ENCODE peak calls at places on chromosomes 16 and 17, in five cellular contexts. C is A549, H is HepG2, R is GM12878, E is K562. B is an unnamed sample.

GRCh38 chr17:13544292-13544691 is 57.4 kb downstream of the HS3ST3A1 start:
- DNase-seq in C (no peak), H (no peak), R (no peak), E (no peak), B (peak)

GRCh38 chr16:59210955-59211541 is 476.9 kb upstream of the GOT2 start:
- DNase-seq in C (peak), H (peak), R (no peak), E (no peak), B (peak)

GRCh38 chr17:66752411-66752810 is 82.5 kb upstream of the CACNG5 start:
- DNase-seq in C (no peak), H (no peak), R (no peak), E (no peak), B (no peak)

GRCh38 chr16:11233727-11234376 is 22.2 kb downstream of the SOCS1 start:
- DNase-seq in C (no peak), H (no peak), R (no peak), E (peak), B (peak)

GRCh38 chr17:44899074-44899782 is at the start of gene EFTUD2:
- DNase-seq in C (peak), H (peak), R (peak), E (peak), B (peak)

GRCh38 chr17:16381496-16381820 is 567 bp downstream of the UBB start:
- DNase-seq in C (no peak), H (no peak), R (no peak), E (no peak), B (no peak)

GRCh38 chr17:77503916-77504651 is 363.3 kb downstream of the SEC14L1 start:
- DNase-seq in C (no peak), H (no peak), R (no peak), E (no peak), B (no peak)

GRCh38 chr17:2369551-2370210 is 31.2 kb downstream of the MNT start:
- DNase-seq in C (no peak), H (no peak), R (no peak), E (no peak), B (peak)

GRCh38 chr17:58161566-58161965 is 5.2 kb upstream of the OR4D2 start:
- DNase-seq in C (no peak), H (no peak), R (no peak), E (no peak), B (no peak)

GRCh38 chr16:83335076-83335475 is 472.7 kb upstream of the HSBP1 start:
- DNase-seq in C (no peak), H (no peak), R (no peak), E (no peak), B (no peak)

GRCh38 chr16:48384982-48385271 is 286 bp downstream of the SIAH1 start:
- DNase-seq in C (no peak), H (no peak), R (no peak), E (no peak), B (no peak)

GRCh38 chr16:1777375-1778199 is 4.7 kb upstream of the MRPS34 start:
- DNase-seq in C (no peak), H (no peak), R (no peak), E (no peak), B (no peak)

GRCh38 chr17:80145076-80146075 is 1.6 kb downstream of the EIF4A3 start:
- DNase-seq in C (no peak), H (no peak), R (no peak), E (no peak), B (no peak)
- TF ChIP-seq HDAC2 in C (no peak), H (no peak), R (no peak), E (no peak), B (no peak)

DNA sequence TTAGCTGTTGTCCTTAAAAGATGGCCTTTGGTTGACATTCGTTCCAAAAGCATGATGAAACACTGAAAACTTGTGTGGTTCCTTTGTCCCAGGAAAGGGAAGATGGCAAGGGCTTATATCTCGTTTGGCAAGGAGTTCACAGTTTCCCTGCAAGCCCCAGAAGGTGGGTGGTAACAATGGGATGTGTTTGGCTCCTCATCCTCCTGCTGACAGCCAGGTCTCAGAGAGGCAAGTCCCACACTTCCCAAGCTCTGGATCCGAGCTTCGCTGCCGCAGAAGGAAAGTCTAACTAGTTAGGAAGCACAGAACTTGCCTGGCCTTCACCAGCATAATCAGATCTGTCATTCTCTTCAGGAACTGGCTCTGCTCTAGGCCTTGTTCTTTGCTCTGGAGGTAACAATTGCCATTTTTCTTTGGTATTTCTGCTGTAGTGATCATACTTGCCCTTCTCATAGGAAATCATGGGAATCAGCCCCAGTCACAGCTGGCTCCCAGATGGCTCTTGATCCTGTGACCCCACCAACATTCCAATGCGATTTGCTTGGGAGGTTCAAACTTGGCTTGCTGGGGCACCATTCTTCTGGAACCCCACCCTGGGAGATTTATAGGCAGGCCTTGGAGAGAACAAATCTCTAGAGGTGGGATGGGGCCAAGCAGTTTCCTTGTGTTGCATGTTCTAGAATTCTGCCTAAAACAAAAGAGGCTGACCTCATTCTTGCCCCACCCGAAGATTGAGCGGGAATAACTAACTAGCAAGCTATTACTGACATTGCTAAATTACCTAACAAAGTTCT is 17.9 kb downstream of the KPNA2 start:
- DNase-seq in C (no peak), H (no peak), R (no peak), E (no peak), B (no peak)
- TF ChIP-seq HDAC2 in C (no peak), H (no peak), R (no peak), E (no peak), B (no peak)

GRCh38 chr16:55283776-55284717 is 40.0 kb upstream of the IRX6 start:
- DNase-seq in C (no peak), H (no peak), R (no peak), E (no peak), B (no peak)

GRCh38 chr16:55279598-55279997 is 44.4 kb upstream of the IRX6 start:
- DNase-seq in C (no peak), H (no peak), R (no peak), E (no peak), B (no peak)

GRCh38 chr16:55277536-55277935 is 46.5 kb upstream of the IRX6 start:
- DNase-seq in C (no peak), H (no peak), R (no peak), E (no peak), B (no peak)

GRCh38 chr16:55282441-55282840 is 41.6 kb upstream of the IRX6 start:
- DNase-seq in C (no peak), H (no peak), R (no peak), E (no peak), B (no peak)

GRCh38 chr16:55280622-55281021 is 43.4 kb upstream of the IRX6 start:
- DNase-seq in C (no peak), H (no peak), R (no peak), E (no peak), B (no peak)
- TF ChIP-seq HDAC2 in C (no peak), H (no peak), R (no peak), E (no peak), B (no peak)

DNA sequence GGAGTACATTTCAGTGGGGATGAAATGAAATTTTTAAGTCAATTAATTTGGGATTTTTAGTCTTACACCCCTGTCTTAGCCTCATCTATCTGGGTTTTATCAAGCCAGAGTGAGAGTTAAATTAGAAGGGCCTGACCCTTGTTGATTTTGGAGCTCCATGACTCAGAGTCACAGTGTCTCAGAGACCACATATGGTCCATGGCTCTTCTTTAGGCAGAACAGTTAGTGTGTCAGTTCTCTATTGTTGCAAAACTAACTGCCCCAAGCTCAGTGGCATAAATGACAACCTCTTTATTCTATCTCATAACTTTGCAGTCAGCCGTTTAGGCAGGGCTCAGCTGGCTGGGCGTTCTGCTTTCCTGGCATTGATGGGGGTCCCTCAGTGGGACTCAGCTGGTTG is 44.7 kb downstream of the IRF8 start:
- DNase-seq in C (no peak), H (no peak), R (no peak), E (no peak), B (no peak)
- TF ChIP-seq HDAC2 in C (no peak), H (no peak), R (no peak), E (no peak), B (no peak)

GRCh38 chr17:47961406-47961805 is 3.7 kb upstream of the PRR15L start:
- DNase-seq in C (no peak), H (no peak), R (no peak), E (no peak), B (no peak)

GRCh38 chr17:47956818-47957590 is 679 bp downstream of the PRR15L start:
- DNase-seq in C (no peak), H (peak), R (no peak), E (no peak), B (no peak)

GRCh38 chr17:47955497-47956461 is 1.9 kb downstream of the PRR15L start:
- DNase-seq in C (no peak), H (no peak), R (no peak), E (no peak), B (no peak)

GRCh38 chr17:47959825-47960655 is 2.4 kb upstream of the PRR15L start:
- DNase-seq in C (no peak), H (no peak), R (no peak), E (no peak), B (no peak)

DNA sequence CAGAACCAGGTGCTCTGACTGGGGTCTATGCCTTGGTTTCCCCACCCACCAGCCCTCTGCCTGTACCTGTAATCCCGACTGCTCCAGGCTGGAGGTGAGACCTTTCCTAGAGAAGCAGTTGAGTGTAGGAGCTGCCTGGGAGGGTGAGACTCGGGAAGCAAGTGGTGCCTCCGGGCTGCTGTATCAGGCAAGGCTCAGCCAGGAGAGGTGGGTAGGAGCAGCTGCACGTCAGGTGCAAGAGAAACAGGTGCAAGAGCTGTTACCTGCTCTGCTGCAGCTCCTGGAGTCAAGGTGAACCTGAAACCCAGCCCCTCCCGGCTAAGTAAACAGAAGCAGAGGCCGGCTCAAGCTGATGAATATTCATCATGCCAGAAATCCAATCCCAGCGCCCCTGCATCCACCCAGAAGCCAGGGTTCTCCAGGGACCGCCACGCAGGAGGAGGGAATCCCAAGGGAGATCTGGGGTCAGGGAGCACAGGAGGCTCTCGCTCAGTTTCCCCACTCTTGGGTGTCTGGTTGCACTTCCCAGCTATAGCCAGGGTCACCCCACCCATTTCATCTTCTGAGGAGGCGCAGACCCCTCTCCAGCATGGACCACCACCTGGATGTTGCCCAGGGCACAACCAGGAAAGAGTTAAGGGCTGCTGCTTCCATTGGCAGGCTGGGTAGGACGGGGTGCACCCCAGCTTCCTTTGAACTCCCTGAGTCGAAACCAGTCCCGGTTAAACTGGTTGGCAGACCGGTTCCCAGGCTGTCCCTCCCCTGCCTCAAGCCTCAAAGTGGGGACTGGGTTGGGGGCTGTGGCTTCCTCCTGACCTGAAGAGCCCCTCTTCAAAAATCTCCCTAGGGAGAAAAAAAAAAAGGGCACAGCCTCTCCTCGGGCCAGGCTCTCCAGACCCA is at the start of gene PRR15L:
- DNase-seq in C (no peak), H (no peak), R (no peak), E (no peak), B (no peak)
- TF ChIP-seq HDAC2 in C (no peak), H (no peak), R (no peak), E (no peak), B (no peak)

DNA sequence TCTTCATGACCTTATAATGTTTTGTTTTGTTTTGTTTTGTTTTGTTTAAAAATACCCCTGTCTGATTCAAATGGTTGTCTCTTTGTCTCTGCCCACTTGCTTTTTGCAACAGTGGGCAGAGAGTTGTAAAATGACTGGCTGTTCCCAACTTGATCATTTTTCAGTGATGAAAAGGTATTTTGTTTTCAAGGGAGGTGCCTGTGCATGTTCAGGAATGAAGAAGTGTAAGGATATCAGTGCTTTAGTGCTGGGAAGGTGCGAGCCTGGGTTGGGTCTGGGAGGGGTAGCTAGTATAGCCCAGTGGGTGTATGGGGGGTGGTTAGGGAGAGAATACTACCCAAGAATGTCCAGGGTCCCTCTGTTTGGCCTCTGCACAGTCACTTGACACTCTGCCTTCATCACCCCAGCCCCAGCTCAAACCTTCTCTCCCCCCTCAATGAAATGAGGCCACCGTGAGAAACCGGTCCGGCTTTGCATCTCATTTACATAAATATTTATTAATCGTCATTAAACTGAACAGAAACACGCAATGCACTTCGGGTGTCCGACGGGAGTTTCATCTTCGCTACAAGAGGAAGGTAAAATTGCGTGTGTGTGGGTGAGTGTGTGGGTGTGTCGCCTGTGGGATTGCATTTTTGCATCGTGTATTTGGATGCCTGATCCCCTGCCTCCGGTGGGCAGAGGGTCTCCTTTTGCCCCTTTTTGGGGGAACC is 4.3 kb downstream of the NEUROD2 start:
- DNase-seq in C (no peak), H (no peak), R (no peak), E (no peak), B (no peak)
- TF ChIP-seq HDAC2 in C (no peak), H (no peak), R (no peak), E (no peak), B (no peak)

GRCh38 chr17:20202141-20202574 is 193.0 kb downstream of the SPECC1 start:
- DNase-seq in C (no peak), H (no peak), R (no peak), E (no peak), B (no peak)

GRCh38 chr17:20201059-20201458 is 191.9 kb downstream of the SPECC1 start:
- DNase-seq in C (no peak), H (no peak), R (no peak), E (no peak), B (no peak)

GRCh38 chr17:20205609-20206008 is 196.4 kb downstream of the SPECC1 start:
- DNase-seq in C (no peak), H (no peak), R (no peak), E (no peak), B (no peak)

GRCh38 chr17:20203761-20204263 is 194.7 kb downstream of the SPECC1 start:
- DNase-seq in C (no peak), H (no peak), R (peak), E (no peak), B (no peak)

DNA sequence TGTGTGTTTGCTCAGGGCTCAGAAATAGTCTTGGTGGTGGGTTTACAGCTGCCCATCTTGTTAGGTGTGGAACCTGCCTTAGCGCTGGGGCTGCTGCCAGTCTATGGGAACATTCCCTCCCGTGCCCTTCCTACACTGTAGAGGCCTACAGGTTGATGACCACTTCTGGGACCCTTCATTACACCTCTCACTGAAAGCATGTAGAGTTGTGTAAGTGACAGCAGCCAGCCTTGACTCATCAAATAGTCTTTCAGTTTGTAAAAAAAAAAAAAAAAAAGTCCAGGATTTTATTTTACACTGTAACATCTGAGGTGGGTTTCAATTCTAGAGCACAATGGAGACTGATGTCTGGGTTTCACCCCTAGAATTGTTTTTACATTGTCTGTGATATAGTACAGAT is 193.9 kb downstream of the SPECC1 start:
- DNase-seq in C (no peak), H (no peak), R (no peak), E (no peak), B (no peak)
- TF ChIP-seq HDAC2 in C (no peak), H (no peak), R (no peak), E (no peak), B (no peak)

DNA sequence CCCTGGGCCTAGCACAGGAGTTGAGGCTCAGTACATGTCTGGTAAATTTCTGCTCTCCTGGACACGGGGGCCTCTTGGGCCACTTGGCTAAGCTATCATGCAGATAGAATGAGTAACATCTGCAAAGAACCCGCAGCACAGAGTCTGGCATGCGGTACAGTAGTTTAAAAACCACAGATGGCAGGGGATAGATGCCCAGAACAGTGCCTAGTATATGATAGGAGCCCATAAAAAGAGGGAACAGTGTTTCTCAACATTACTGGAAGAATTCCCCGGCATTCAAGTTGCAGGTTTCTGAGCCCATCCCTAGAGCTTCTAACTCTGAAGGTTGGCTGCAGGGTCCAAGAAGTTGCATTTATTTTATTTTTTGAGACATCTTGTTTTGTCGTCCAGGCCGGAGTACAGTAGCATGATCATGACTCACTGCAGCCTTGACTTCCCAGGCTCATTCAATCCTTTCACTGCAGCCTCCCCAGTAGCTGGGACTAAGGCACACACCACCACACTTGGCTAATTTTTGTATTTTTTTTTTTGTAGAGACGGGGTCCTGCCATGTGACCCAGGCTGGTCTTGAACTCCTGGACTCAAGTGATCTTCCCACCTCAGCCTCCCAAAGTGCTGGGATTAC is 5.8 kb downstream of the CDIPT start:
- DNase-seq in C (no peak), H (no peak), R (no peak), E (no peak), B (no peak)
- TF ChIP-seq HDAC2 in C (no peak), H (no peak), R (no peak), E (no peak), B (no peak)

DNA sequence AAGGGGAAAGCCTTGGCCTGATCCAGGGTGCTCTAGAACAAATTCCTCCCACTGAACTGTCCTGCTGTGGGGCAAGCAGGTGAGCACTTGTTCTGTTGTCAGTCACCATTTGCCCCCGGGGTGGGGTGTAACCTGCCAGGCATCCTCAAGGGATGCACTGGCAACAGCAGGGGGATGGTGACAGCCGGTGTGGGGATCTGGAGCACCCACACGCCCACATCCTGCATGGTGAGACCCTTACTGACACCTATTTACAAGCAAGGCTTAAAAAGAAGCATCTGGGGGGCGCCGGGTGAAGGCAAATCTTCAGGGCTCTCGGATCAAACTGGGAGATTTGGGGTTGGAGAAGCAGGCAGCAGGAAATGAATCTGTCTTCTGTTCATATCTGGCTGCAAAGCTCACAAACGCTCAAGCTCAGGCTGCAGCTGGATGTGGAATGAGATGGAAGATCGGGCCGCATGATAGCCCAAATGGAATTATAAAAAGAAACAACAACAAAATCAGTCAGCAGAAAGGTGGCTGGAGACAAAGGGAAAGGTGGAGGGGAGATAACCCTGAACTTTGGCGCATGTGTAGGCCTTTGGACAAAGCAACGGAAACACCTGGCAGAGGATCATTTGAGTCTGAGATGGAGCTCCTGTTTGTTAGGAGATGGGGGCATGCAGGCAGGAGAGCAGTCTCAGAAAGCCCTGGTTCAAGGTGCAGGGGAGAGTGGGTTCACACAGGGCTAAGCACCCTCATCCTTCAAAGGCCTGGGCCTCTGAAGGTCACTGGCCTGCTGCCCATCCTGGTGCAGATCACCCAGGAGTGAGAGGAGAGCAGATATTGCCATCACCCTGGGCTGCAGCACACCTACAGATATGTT is 20.9 kb upstream of the NUP93 start:
- DNase-seq in C (no peak), H (no peak), R (no peak), E (no peak), B (no peak)
- TF ChIP-seq HDAC2 in C (no peak), H (no peak), R (no peak), E (no peak), B (no peak)

GRCh38 chr16:598823-599739 is 9.2 kb downstream of the RAB40C start:
- DNase-seq in C (no peak), H (no peak), R (no peak), E (no peak), B (no peak)
- TF ChIP-seq HDAC2 in C (no peak), H (no peak), R (no peak), E (no peak), B (no peak)